ENCODE peak calls at places on chromosomes 4 and X, in four cellular contexts. H is naive thymus-derived CD4-positive, alpha-beta T cell; F is stimulated activated CD4-positive, alpha-beta T cell treated with anti-CD3 and anti-CD28 coated beads, TNF-alpha, amount 100 ng/mL, for 48 hours; Q is ELR. M is an unnamed sample.

GRCh38 chr4:68324509-68325262 is 25.2 kb downstream of the YTHDC1 start:
- DNase-seq in H (no peak), F (no peak), Q (no peak), M (no peak)

GRCh38 chr4:77092832-77093800 is 17.3 kb upstream of the CCNI start:
- DNase-seq in F (no peak), Q (peak; percentile 72), H (no peak), M (no peak)

GRCh38 chr4:22170353-22170752 is 221.8 kb upstream of the KCNIP4 start:
- DNase-seq in H (no peak), F (no peak), Q (peak; percentile 76), M (no peak)

GRCh38 chr4:3756343-3757059 is 9.7 kb upstream of the ADRA2C start:
- DNase-seq in F (no peak), Q (no peak), H (no peak), M (no peak)

GRCh38 chr4:55018521-55018920 is 106.9 kb downstream of the KDR start:
- DNase-seq in H (no peak), Q (peak; percentile 17), F (no peak), M (no peak)

GRCh38 chr4:120830204-120830603 is 92.3 kb downstream of the PRDM5 start:
- DNase-seq in H (no peak), Q (no peak), F (no peak), M (no peak)

GRCh38 chr4:145938618-145939177 is at the start of gene ZNF827:
- DNase-seq in H (peak; percentile 66), F (no peak), Q (peak; percentile 67), M (peak; percentile 15)

GRCh38 chrX:140141444-140142029 is 176.2 kb upstream of the CXorf66 start:
- DNase-seq in H (peak; percentile 1), Q (peak; percentile 46), F (no peak), M (no peak)

GRCh38 chr4:111046811-111047210 is 423.9 kb upstream of the PITX2 start:
- DNase-seq in Q (no peak), F (no peak), H (no peak), M (no peak)

GRCh38 chr4:183182873-183183725 is 84.0 kb downstream of the WWC2 start:
- DNase-seq in F (peak; percentile 9), H (no peak), Q (peak; percentile 89), M (peak; percentile 5)

GRCh38 chr4:173076903-173077629 is 91.5 kb upstream of the GALNT7 start:
- DNase-seq in H (no peak), F (no peak), Q (peak; percentile 39), M (no peak)

GRCh38 chrX:48492293-48492910 is 16.4 kb upstream of the PORCN start:
- DNase-seq in Q (peak; percentile 71), H (no peak), F (no peak), M (no peak)

GRCh38 chrX:47272013-47272408 is 39.2 kb downstream of the USP11 start:
- DNase-seq in Q (no peak), F (no peak), H (no peak), M (no peak)

GRCh38 chrX:43836435-43837184 is 45.6 kb downstream of the MAOB start:
- DNase-seq in F (no peak), H (no peak), Q (peak; percentile 18), M (no peak)

GRCh38 chrX:31449975-31450374 is 378.1 kb upstream of the FTHL17 start:
- DNase-seq in F (no peak), Q (peak; percentile 10), H (no peak), M (no peak)

GRCh38 chr4:90950385-90950841 is 823.2 kb downstream of the CCSER1 start:
- DNase-seq in H (no peak), F (no peak), Q (no peak), M (no peak)

GRCh38 chr4:1945492-1945891 is 63.3 kb downstream of the NELFA start:
- DNase-seq in Q (no peak), H (no peak), F (no peak), M (no peak)

GRCh38 chr4:56465599-56466295 is 1.7 kb upstream of the SRP72 start:
- DNase-seq in Q (peak; percentile 59), H (no peak), F (no peak), M (no peak)

GRCh38 chr4:159983080-159983479 is 880.2 kb downstream of the RAPGEF2 start:
- DNase-seq in H (no peak), F (no peak), Q (peak; percentile 39), M (no peak)

GRCh38 chr4:74546020-74546419 is 101.1 kb downstream of the AREG start:
- DNase-seq in H (no peak), F (no peak), Q (peak; percentile 81), M (no peak)

GRCh38 chrX:47297874-47298273 is 65.1 kb downstream of the USP11 start:
- DNase-seq in Q (no peak), H (no peak), F (no peak), M (no peak)

GRCh38 chr4:171979461-171979860 is 166.3 kb downstream of the GALNTL6 start:
- DNase-seq in F (no peak), Q (no peak), H (no peak), M (no peak)

GRCh38 chr4:6781561-6781960 is 966 bp upstream of the KIAA0232 start:
- DNase-seq in F (no peak), H (no peak), Q (no peak), M (no peak)

GRCh38 chr4:53920116-53920515 is 144.3 kb downstream of the CHIC2 start:
- DNase-seq in H (no peak), F (no peak), Q (no peak), M (no peak)

GRCh38 chr4:87058272-87059073 is 123.7 kb downstream of the AFF1 start:
- DNase-seq in Q (peak; percentile 23), H (no peak), F (peak; percentile 7), M (no peak)

GRCh38 chr4:123452585-123452984 is 56.0 kb downstream of the SPRY1 start:
- DNase-seq in F (no peak), H (no peak), Q (peak; percentile 94), M (no peak)

GRCh38 chr4:43990968-43991367 is 457.6 kb downstream of the KCTD8 start:
- DNase-seq in F (no peak), H (no peak), Q (no peak), M (no peak)

GRCh38 chrX:153507484-153508178 is 9.8 kb upstream of the ATP2B3 start:
- DNase-seq in H (peak; percentile 69), F (peak; percentile 64), Q (peak; percentile 68), M (peak; percentile 79)

GRCh38 chr4:3045500-3045850 is 28.9 kb downstream of the HTT-AS start:
- DNase-seq in Q (peak; percentile 71), H (peak; percentile 79), F (no peak), M (no peak)

GRCh38 chr4:98565646-98566403 is 92.6 kb downstream of the TSPAN5 start:
- DNase-seq in F (no peak), Q (no peak), H (no peak), M (peak; percentile 32)

GRCh38 chr4:48090621-48091020 is 43.4 kb downstream of the TXK start:
- DNase-seq in Q (no peak), F (no peak), H (no peak), M (no peak)

GRCh38 chr4:51836531-51836930 is 6.4 kb upstream of the DCUN1D4 start:
- DNase-seq in H (no peak), Q (peak; percentile 40), F (no peak), M (no peak)

GRCh38 chr4:145034727-145035211 is 63.2 kb downstream of the ANAPC10 start:
- DNase-seq in F (no peak), H (no peak), Q (peak; percentile 62), M (no peak)

GRCh38 chrX:155105919-155106318 is 34.6 kb downstream of the BRCC3 start:
- DNase-seq in Q (no peak), H (no peak), F (no peak), M (no peak)

GRCh38 chr4:135601351-135601750 is 1399.8 kb upstream of the PABPC4L start:
- DNase-seq in H (no peak), Q (no peak), F (no peak), M (no peak)

GRCh38 chrX:6614516-6614915 is 79.6 kb upstream of the VCX3A start:
- DNase-seq in Q (no peak), H (no peak), F (no peak), M (no peak)

GRCh38 chrX:45807572-45808425 is 607.1 kb upstream of the DIPK2B start:
- DNase-seq in F (no peak), Q (peak; percentile 79), H (peak; percentile 16), M (no peak)

M was measured in DMS 273 treated with DMSO at 0.1 percent for 48 hours.